ENCODE peak calls at places on chromosome 6, in six cellular contexts. B is astrocyte of the cerebellum, H is RWPE1, U is tibial artery, Y is ovary, R is tibial nerve. L is an unnamed sample.

GRCh38 chr6:65014006-65014405 is 693.0 kb downstream of the EYS start:
- DNase-seq in B (no peak), H (no peak), U (no peak), Y (no peak), R (no peak), L (no peak)

GRCh38 chr6:54784021-54784420 is 62.5 kb upstream of the FAM83B start:
- DNase-seq in B (no peak), H (no peak), U (no peak), Y (no peak), R (no peak), L (no peak)

GRCh38 chr6:50816947-50817637 is 1.6 kb upstream of the TFAP2B start:
- DNase-seq in B (no peak), H (no peak), U (no peak), Y (no peak), R (no peak), L (no peak)

GRCh38 chr6:105884426-105884825 is 201.7 kb upstream of the PRDM1 start:
- DNase-seq in B (no peak), H (no peak), U (peak), Y (no peak), R (no peak), L (no peak)

GRCh38 chr6:92737983-92738382 is 681.4 kb downstream of the EPHA7 start:
- DNase-seq in B (no peak), H (no peak), U (no peak), Y (no peak), R (no peak), L (no peak)

GRCh38 chr6:53752856-53753255 is 41.9 kb upstream of the LRRC1 start:
- DNase-seq in B (peak), H (peak), U (no peak), Y (no peak), R (no peak), L (no peak)

GRCh38 chr6:56961151-56961550 is 6.2 kb downstream of the BEND6 start:
- DNase-seq in B (no peak), H (no peak), U (no peak), Y (no peak), R (no peak), L (no peak)

GRCh38 chr6:155493694-155494143 is 38.1 kb upstream of the NOX3 start:
- DNase-seq in B (peak), H (peak), U (peak), Y (peak), R (peak), L (no peak)

GRCh38 chr6:20564269-20564668 is 30.0 kb downstream of the CDKAL1 start:
- DNase-seq in B (peak), H (peak), U (no peak), Y (no peak), R (no peak), L (no peak)

GRCh38 chr6:7112741-7113313 is 5.1 kb downstream of the RREB1 start:
- DNase-seq in B (no peak), H (peak), U (no peak), Y (no peak), R (no peak), L (no peak)

GRCh38 chr6:85995339-85996033 is 352.8 kb upstream of the SYNCRIP start:
- DNase-seq in B (no peak), H (no peak), U (no peak), Y (no peak), R (no peak), L (no peak)

GRCh38 chr6:134819236-134819635 is 130.7 kb downstream of the ALDH8A1 start:
- DNase-seq in B (no peak), H (no peak), U (no peak), Y (no peak), R (no peak), L (no peak)

GRCh38 chr6:10644225-10644624 is 50.2 kb downstream of the C6orf52 start:
- DNase-seq in B (no peak), H (no peak), U (no peak), Y (no peak), R (no peak), L (no peak)

GRCh38 chr6:99246602-99247001 is 102.9 kb downstream of the FAXC start:
- DNase-seq in B (no peak), H (no peak), U (no peak), Y (no peak), R (no peak), L (no peak)

GRCh38 chr6:28167068-28167467 is 25.4 kb downstream of the ZKSCAN8 start:
- DNase-seq in B (peak), H (peak), U (no peak), Y (no peak), R (no peak), L (no peak)

GRCh38 chr6:165049362-165049761 is 260.0 kb downstream of the C6orf118 start:
- DNase-seq in B (no peak), H (peak), U (no peak), Y (peak), R (peak), L (no peak)

GRCh38 chr6:3431994-3432393 is 24.9 kb downstream of the SLC22A23 start:
- DNase-seq in B (no peak), H (peak), U (no peak), Y (no peak), R (no peak), L (no peak)

GRCh38 chr6:58419321-58419720 is 1101.9 kb downstream of the PRIM2 start:
- DNase-seq in B (no peak), H (no peak), U (no peak), Y (no peak), R (no peak), L (no peak)

GRCh38 chr6:107228754-107229153 is 113.4 kb upstream of the BEND3 start:
- DNase-seq in B (no peak), H (peak), U (no peak), Y (no peak), R (no peak), L (no peak)

GRCh38 chr6:44043479-44044153 is 83.6 kb downstream of the MRPL14 start:
- DNase-seq in B (no peak), H (no peak), U (no peak), Y (no peak), R (no peak), L (no peak)

GRCh38 chr6:140107216-140107615 is 732.8 kb upstream of the CITED2 start:
- DNase-seq in B (no peak), H (no peak), U (no peak), Y (no peak), R (no peak), L (no peak)

GRCh38 chr6:114055319-114055718 is 84.4 kb upstream of the HDAC2 start:
- DNase-seq in B (no peak), H (no peak), U (no peak), Y (no peak), R (no peak), L (no peak)

GRCh38 chr6:112232845-112233256 is 21.5 kb downstream of the LAMA4 start:
- DNase-seq in B (peak), H (no peak), U (no peak), Y (peak), R (peak), L (no peak)

GRCh38 chr6:42197574-42198362 is 3.0 kb upstream of the GUCA1B start:
- DNase-seq in B (no peak), H (no peak), U (no peak), Y (no peak), R (no peak), L (no peak)

GRCh38 chr6:145860562-145860961 is 46.0 kb upstream of the FBXO30 start:
- DNase-seq in B (no peak), H (no peak), U (no peak), Y (no peak), R (no peak), L (no peak)

GRCh38 chr6:25882066-25882496 is 8.0 kb upstream of the SLC17A3 start:
- DNase-seq in B (no peak), H (no peak), U (no peak), Y (peak), R (no peak), L (no peak)

GRCh38 chr6:22029169-22029568 is 267.7 kb downstream of the PRL start:
- DNase-seq in B (no peak), H (no peak), U (no peak), Y (no peak), R (no peak), L (no peak)

GRCh38 chr6:33630014-33630413 is 8.9 kb downstream of the ITPR3 start:
- DNase-seq in B (no peak), H (no peak), U (no peak), Y (no peak), R (no peak), L (no peak)

GRCh38 chr6:126743051-126743450 is 375.4 kb upstream of the RSPO3 start:
- DNase-seq in B (no peak), H (no peak), U (no peak), Y (no peak), R (no peak), L (no peak)

GRCh38 chr6:3229566-3230274 is 2.3 kb upstream of the TUBB2B start:
- DNase-seq in B (no peak), H (no peak), U (no peak), Y (no peak), R (no peak), L (no peak)

GRCh38 chr6:122476131-122476530 is 4.5 kb upstream of the SERINC1 start:
- DNase-seq in B (no peak), H (peak), U (no peak), Y (no peak), R (no peak), L (no peak)

GRCh38 chr6:166556871-166557322 is 29.6 kb downstream of the RAMACL start:
- DNase-seq in B (peak), H (peak), U (peak), Y (peak), R (peak), L (peak)

GRCh38 chr6:162999575-163000285 is 272.0 kb downstream of the PACRG start:
- DNase-seq in B (peak), H (peak), U (no peak), Y (no peak), R (no peak), L (no peak)

GRCh38 chr6:41599015-41599835 is 39.0 kb upstream of the MDFI start:
- DNase-seq in B (no peak), H (no peak), U (no peak), Y (peak), R (no peak), L (no peak)

GRCh38 chr6:124962617-124963415 is 579 bp downstream of the RNF217 start:
- DNase-seq in B (no peak), H (no peak), U (peak), Y (peak), R (peak), L (peak)

GRCh38 chr6:52672422-52673025 is 1.6 kb downstream of the TMEM14A start:
- DNase-seq in B (no peak), H (peak), U (no peak), Y (no peak), R (no peak), L (no peak)

DNA sequence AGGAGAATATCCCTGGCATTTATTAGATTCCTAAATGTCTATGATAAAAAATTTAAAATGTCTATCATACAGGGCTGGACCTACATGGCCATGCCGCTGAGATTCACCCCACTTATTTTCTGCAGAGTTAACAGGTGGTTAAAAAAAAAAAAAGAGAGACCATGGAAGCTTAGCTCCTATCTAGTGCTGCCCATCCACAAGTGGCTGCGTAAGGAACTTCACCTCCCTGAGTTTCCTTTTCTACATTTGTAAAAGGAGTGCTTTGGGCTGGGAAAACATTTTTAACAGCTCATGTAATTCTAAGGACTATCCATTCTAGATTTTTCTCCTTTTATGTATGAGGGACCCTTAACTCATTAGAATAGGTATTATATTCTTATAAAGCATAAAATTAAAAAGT is 534.1 kb downstream of the MMUT start:
- DNase-seq in B (no peak), H (no peak), U (no peak), Y (no peak), R (no peak), L (no peak)
- TF ChIP-seq CTCF in B (no peak), H (no peak), U (no peak), Y (no peak), R (no peak), L (no peak)

GRCh38 chr6:150600003-150600301 is 267 bp downstream of the PLEKHG1 start:
- DNase-seq in B (no peak), H (no peak), U (no peak), Y (no peak), R (no peak), L (no peak)

GRCh38 chr6:150599199-150600002 is at the start of gene PLEKHG1:
- DNase-seq in B (no peak), H (peak), U (peak), Y (peak), R (peak), L (peak)

GRCh38 chr6:150598401-150598800 is 1.3 kb upstream of the PLEKHG1 start:
- DNase-seq in B (no peak), H (no peak), U (no peak), Y (no peak), R (no peak), L (no peak)

GRCh38 chr6:150598858-150599198 is 857 bp upstream of the PLEKHG1 start:
- DNase-seq in B (no peak), H (no peak), U (no peak), Y (no peak), R (no peak), L (no peak)

DNA sequence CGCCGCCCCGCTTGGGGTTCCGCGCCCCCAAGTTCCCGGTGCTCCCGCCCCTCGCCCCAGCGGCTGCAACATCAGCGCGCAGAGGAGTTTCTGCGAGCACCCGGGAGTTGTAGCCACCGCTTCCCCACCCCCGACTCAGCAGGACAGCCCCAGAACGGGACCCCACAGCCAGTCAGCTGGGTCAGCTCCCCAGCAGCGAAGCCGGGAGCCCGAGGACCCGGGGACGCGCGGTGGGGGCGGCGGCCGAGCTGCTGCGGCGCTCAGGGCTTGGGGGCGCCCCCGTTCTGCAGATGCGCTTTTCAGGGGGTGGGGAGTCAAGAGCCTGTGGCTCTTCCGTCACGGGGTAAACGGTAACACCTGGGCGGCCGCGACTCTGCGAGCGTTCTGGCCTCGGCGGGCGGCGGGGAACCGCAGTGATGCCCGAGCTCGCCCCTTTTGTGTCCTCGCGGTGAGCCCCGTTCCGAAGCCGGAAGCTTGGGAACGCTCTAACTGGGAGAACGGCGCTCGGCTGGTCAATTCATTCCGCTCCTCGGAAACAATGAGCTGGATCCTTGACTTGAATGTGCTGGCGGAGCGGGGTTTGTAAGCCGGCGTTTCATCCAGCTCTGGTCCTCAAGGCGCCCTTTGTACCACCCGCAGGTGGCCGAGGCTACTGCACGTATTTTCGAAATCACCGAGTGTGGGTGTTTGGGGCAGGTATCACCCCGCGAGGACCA is 775 bp downstream of the PLEKHG1 start:
- DNase-seq in B (peak), H (peak), U (peak), Y (peak), R (peak), L (peak)
- TF ChIP-seq CTCF in B (peak), H (peak), U (peak), Y (peak), R (peak), L (no peak)

DNA sequence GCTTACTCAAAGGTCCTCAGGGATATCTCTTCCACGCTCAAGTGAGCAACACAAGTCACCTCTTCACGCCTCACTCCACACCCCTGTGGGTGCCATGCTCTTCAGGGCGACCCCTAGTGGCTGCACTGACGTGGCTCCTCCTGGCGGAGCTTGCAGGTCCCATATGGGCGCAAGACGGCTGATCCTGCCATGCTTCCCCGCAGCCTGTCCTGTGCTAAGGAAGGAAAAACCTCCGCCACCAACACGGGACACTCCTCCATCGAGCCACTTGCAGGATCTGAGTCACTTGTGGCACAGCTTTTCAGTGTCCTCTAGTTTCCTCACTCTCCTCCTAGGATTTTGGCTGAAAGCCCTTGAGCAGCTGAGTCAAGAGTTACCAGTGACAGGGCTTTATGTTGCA is 90.7 kb downstream of the KHDC1L start:
- DNase-seq in B (no peak), H (no peak), U (no peak), Y (no peak), R (no peak), L (peak)
- TF ChIP-seq CTCF in B (peak), H (no peak), U (peak), Y (no peak), R (no peak), L (no peak)

GRCh38 chr6:39301606-39302005 is 12.6 kb downstream of the KCNK17 start:
- DNase-seq in B (no peak), H (no peak), U (no peak), Y (no peak), R (no peak), L (no peak)
- TF ChIP-seq CTCF in B (peak), H (no peak), U (no peak), Y (no peak), R (no peak), L (no peak)

GRCh38 chr6:119980802-119981201 is 631.2 kb upstream of the MAN1A1 start:
- DNase-seq in B (no peak), H (no peak), U (no peak), Y (no peak), R (no peak), L (no peak)
- TF ChIP-seq CTCF in B (no peak), H (no peak), U (no peak), Y (no peak), R (no peak), L (no peak)

L was measured in gastrocnemius medialis.